ENCODE peak calls at places on chromosomes 11 and 22, in ten cellular contexts. One of them, this sample, is unnamed.

GRCh38 chr11:35614949-35615569 is 3.2 kb upstream of the FJX1 start:
- DNase-seq in right atrium auricular region: no peak
- DNase-seq in stomach: no peak
- DNase-seq in PC-3: peak; percentile 80
- DNase-seq in uterus: no peak
- DNase-seq in astrocyte: no peak
- DNase-seq in transverse colon: no peak
- DNase-seq in heart right ventricle: no peak
- DNase-seq in heart left ventricle: no peak
- DNase-seq in adrenal gland: no peak
- DNase-seq in this sample: peak; percentile 35

GRCh38 chr22:24402460-24403192 is 24.8 kb upstream of the ADORA2A start:
- DNase-seq in transverse colon: peak; percentile 92
- DNase-seq in astrocyte: peak; percentile 93
- DNase-seq in heart right ventricle: peak; percentile 49
- DNase-seq in uterus: peak; percentile 70
- DNase-seq in heart left ventricle: peak; percentile 89
- DNase-seq in stomach: peak; percentile 75
- DNase-seq in right atrium auricular region: peak; percentile 91
- DNase-seq in adrenal gland: peak; percentile 90
- DNase-seq in PC-3: peak; percentile 94
- DNase-seq in this sample: peak; percentile 94

GRCh38 chr11:96257972-96258951 is 84.7 kb downstream of the MAML2 start:
- DNase-seq in heart left ventricle: peak; percentile 25
- DNase-seq in stomach: no peak
- DNase-seq in right atrium auricular region: no peak
- DNase-seq in adrenal gland: no peak
- DNase-seq in PC-3: no peak
- DNase-seq in uterus: no peak
- DNase-seq in astrocyte: peak; percentile 45
- DNase-seq in transverse colon: no peak
- DNase-seq in heart right ventricle: no peak
- DNase-seq in this sample: no peak

GRCh38 chr11:125062931-125063428 is at the start of gene SLC37A2:
- DNase-seq in stomach: peak; percentile 73
- DNase-seq in PC-3: peak; percentile 73
- DNase-seq in adrenal gland: peak; percentile 86
- DNase-seq in right atrium auricular region: peak; percentile 83
- DNase-seq in uterus: peak; percentile 59
- DNase-seq in transverse colon: peak; percentile 73
- DNase-seq in heart right ventricle: peak; percentile 68
- DNase-seq in astrocyte: peak; percentile 44
- DNase-seq in heart left ventricle: peak; percentile 59
- DNase-seq in this sample: peak; percentile 64

GRCh38 chr22:26893711-26894110 is 236.3 kb downstream of the MIAT start:
- DNase-seq in heart left ventricle: no peak
- DNase-seq in right atrium auricular region: no peak
- DNase-seq in transverse colon: no peak
- DNase-seq in PC-3: no peak
- DNase-seq in heart right ventricle: no peak
- DNase-seq in uterus: no peak
- DNase-seq in stomach: no peak
- DNase-seq in adrenal gland: no peak
- DNase-seq in astrocyte: no peak
- DNase-seq in this sample: no peak

GRCh38 chr22:44755418-44755817 is 3.0 kb downstream of the ARHGAP8 start:
- DNase-seq in heart right ventricle: no peak
- DNase-seq in adrenal gland: no peak
- DNase-seq in uterus: no peak
- DNase-seq in right atrium auricular region: no peak
- DNase-seq in heart left ventricle: no peak
- DNase-seq in astrocyte: no peak
- DNase-seq in stomach: no peak
- DNase-seq in PC-3: no peak
- DNase-seq in transverse colon: no peak
- DNase-seq in this sample: no peak

GRCh38 chr11:693887-694562 is 997 bp downstream of the DEAF1 start:
- DNase-seq in PC-3: no peak
- DNase-seq in stomach: no peak
- DNase-seq in heart left ventricle: peak; percentile 35
- DNase-seq in right atrium auricular region: no peak
- DNase-seq in uterus: peak; percentile 43
- DNase-seq in astrocyte: no peak
- DNase-seq in adrenal gland: no peak
- DNase-seq in transverse colon: peak; percentile 69
- DNase-seq in heart right ventricle: no peak
- DNase-seq in this sample: no peak

GRCh38 chr22:38455063-38455529 is at the start of gene KCNJ4:
- DNase-seq in right atrium auricular region: no peak
- DNase-seq in astrocyte: no peak
- DNase-seq in adrenal gland: no peak
- DNase-seq in heart right ventricle: no peak
- DNase-seq in stomach: no peak
- DNase-seq in heart left ventricle: no peak
- DNase-seq in uterus: no peak
- DNase-seq in transverse colon: no peak
- DNase-seq in PC-3: no peak
- DNase-seq in this sample: no peak

GRCh38 chr22:17974703-17975372 is 49.5 kb downstream of the MICAL3 start:
- DNase-seq in adrenal gland: no peak
- DNase-seq in heart right ventricle: no peak
- DNase-seq in heart left ventricle: no peak
- DNase-seq in PC-3: no peak
- DNase-seq in right atrium auricular region: no peak
- DNase-seq in uterus: no peak
- DNase-seq in transverse colon: no peak
- DNase-seq in astrocyte: no peak
- DNase-seq in stomach: no peak
- DNase-seq in this sample: no peak

GRCh38 chr11:108620958-108621772 is 27.6 kb upstream of the EXPH5 start:
- DNase-seq in stomach: no peak
- DNase-seq in adrenal gland: no peak
- DNase-seq in heart right ventricle: no peak
- DNase-seq in uterus: no peak
- DNase-seq in heart left ventricle: no peak
- DNase-seq in astrocyte: peak; percentile 26
- DNase-seq in right atrium auricular region: no peak
- DNase-seq in transverse colon: no peak
- DNase-seq in PC-3: peak; percentile 95
- DNase-seq in this sample: peak; percentile 78

GRCh38 chr11:10550503-10550902 is 9.5 kb upstream of the RNF141 start:
- DNase-seq in heart left ventricle: no peak
- DNase-seq in PC-3: peak; percentile 73
- DNase-seq in transverse colon: no peak
- DNase-seq in adrenal gland: no peak
- DNase-seq in astrocyte: peak; percentile 64
- DNase-seq in uterus: no peak
- DNase-seq in heart right ventricle: no peak
- DNase-seq in right atrium auricular region: no peak
- DNase-seq in stomach: no peak
- DNase-seq in this sample: peak; percentile 71

DNA sequence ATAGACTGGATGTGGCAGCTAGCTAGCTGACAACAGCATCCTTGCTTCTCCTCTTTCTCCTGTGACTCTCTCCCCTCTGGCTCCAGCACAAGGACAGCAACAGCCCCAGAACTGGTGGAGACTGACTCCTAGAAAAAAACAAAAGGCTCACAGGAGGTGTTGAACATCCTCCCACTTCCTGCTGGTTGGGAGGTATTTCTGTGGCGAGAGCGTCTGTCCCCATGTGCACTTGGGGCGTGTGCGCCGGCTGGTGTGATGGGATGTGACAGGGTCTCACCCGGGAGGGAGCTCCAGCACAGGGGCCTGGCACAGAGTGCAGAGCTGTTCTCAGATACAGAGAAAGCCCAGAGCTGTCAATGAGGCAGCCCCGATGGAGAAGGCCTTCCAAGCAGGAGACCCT is 107.2 kb upstream of the E2F8 start:
- DNase-seq in uterus: no peak
- DNase-seq in PC-3: no peak
- DNase-seq in right atrium auricular region: no peak
- DNase-seq in transverse colon: no peak
- DNase-seq in heart left ventricle: no peak
- DNase-seq in adrenal gland: no peak
- DNase-seq in astrocyte: no peak
- DNase-seq in heart right ventricle: no peak
- DNase-seq in stomach: no peak
- DNase-seq in this sample: no peak
- H3K4me3 ChIP-seq in uterus: no peak overlapping the region
- H3K4me3 ChIP-seq in PC-3: no peak overlapping the region
- H3K4me3 ChIP-seq in right atrium auricular region: no peak overlapping the region
- H3K4me3 ChIP-seq in transverse colon: no peak overlapping the region
- H3K4me3 ChIP-seq in heart left ventricle: no peak overlapping the region
- H3K4me3 ChIP-seq in adrenal gland: no peak overlapping the region
- H3K4me3 ChIP-seq in astrocyte: no peak overlapping the region
- H3K4me3 ChIP-seq in heart right ventricle: no peak overlapping the region
- H3K4me3 ChIP-seq in stomach: no peak overlapping the region
- H3K4me3 ChIP-seq in this sample: no peak overlapping the region

DNA sequence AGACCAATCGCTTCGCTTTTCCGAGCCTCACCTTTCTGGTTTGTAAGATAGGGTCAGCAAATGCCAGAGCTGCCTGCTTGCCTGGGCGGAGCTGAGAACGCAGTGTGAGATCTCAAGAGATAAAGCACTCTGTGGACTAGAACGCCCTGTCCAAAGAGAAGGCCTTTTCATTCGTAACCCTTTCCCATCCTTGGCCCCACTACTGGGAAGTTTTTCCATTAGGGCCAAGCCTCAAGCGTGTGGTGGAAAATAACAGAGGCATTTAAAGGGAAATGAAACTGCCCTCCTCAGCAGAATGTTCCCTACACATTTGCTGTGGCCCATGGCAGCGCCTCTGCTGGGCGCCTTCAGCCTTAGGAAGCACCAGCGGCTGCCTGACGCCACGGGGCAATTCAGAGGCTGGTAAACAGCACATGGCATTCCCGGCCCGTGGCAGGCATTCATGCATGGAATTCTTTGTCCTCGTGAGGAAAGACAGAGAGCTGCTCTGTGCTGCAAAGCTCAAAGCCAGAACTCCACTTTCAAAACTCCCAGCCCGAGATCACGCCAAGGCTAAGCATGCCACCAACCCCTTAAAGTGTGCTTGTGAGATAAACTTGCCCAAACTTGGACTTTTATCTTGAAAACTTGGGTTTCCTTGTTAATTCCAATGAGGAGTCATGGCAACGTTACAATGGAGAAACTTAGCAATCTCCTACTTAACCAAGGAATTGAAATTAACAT is 38.1 kb downstream of the AHNAK start:
- DNase-seq in PC-3: peak; percentile 85
- DNase-seq in heart left ventricle: peak; percentile 82
- DNase-seq in transverse colon: peak; percentile 84
- DNase-seq in stomach: peak; percentile 78
- DNase-seq in uterus: peak; percentile 57
- DNase-seq in heart right ventricle: peak; percentile 76
- DNase-seq in astrocyte: peak; percentile 35
- DNase-seq in right atrium auricular region: peak; percentile 83
- DNase-seq in adrenal gland: peak; percentile 60
- DNase-seq in this sample: peak; percentile 64
- TF ChIP-seq CTCF in PC-3: peak; percentile 75
- TF ChIP-seq CTCF in heart left ventricle: peak; percentile 29
- TF ChIP-seq CTCF in transverse colon: peak; percentile 73
- TF ChIP-seq CTCF in stomach: peak; percentile 38
- TF ChIP-seq CTCF in uterus: peak; percentile 62
- TF ChIP-seq CTCF in heart right ventricle: peak; percentile 36
- TF ChIP-seq CTCF in astrocyte: peak; percentile 40
- TF ChIP-seq CTCF in right atrium auricular region: peak; percentile 55
- TF ChIP-seq CTCF in adrenal gland: peak; percentile 38
- TF ChIP-seq CTCF in this sample: peak; percentile 77

GRCh38 chr11:117985953-117986887 is at the start of gene IL10RA:
- DNase-seq in uterus: peak; percentile 85
- DNase-seq in transverse colon: peak; percentile 90
- DNase-seq in astrocyte: peak; percentile 22
- DNase-seq in right atrium auricular region: peak; percentile 86
- DNase-seq in stomach: peak; percentile 84
- DNase-seq in heart right ventricle: peak; percentile 88
- DNase-seq in heart left ventricle: peak; percentile 85
- DNase-seq in PC-3: no peak
- DNase-seq in adrenal gland: peak; percentile 70
- DNase-seq in this sample: peak; percentile 37
- H3K27me3 ChIP-seq in uterus: no peaks in the 10 kb centered on the region
- H3K27me3 ChIP-seq in transverse colon: peaks cover 10% of the 10 kb centered on the region
- H3K27me3 ChIP-seq in astrocyte: peaks cover 26% of the 10 kb centered on the region
- H3K27me3 ChIP-seq in right atrium auricular region: no peaks in the 10 kb centered on the region
- H3K27me3 ChIP-seq in stomach: no peaks in the 10 kb centered on the region
- H3K27me3 ChIP-seq in heart right ventricle: no peaks in the 10 kb centered on the region
- H3K27me3 ChIP-seq in heart left ventricle: peaks cover 16% of the 10 kb centered on the region
- H3K27me3 ChIP-seq in PC-3: peaks cover 89% of the 10 kb centered on the region
- H3K27me3 ChIP-seq in adrenal gland: peaks cover 6% of the 10 kb centered on the region
- H3K27me3 ChIP-seq in this sample: peaks cover 8% of the 10 kb centered on the region

DNA sequence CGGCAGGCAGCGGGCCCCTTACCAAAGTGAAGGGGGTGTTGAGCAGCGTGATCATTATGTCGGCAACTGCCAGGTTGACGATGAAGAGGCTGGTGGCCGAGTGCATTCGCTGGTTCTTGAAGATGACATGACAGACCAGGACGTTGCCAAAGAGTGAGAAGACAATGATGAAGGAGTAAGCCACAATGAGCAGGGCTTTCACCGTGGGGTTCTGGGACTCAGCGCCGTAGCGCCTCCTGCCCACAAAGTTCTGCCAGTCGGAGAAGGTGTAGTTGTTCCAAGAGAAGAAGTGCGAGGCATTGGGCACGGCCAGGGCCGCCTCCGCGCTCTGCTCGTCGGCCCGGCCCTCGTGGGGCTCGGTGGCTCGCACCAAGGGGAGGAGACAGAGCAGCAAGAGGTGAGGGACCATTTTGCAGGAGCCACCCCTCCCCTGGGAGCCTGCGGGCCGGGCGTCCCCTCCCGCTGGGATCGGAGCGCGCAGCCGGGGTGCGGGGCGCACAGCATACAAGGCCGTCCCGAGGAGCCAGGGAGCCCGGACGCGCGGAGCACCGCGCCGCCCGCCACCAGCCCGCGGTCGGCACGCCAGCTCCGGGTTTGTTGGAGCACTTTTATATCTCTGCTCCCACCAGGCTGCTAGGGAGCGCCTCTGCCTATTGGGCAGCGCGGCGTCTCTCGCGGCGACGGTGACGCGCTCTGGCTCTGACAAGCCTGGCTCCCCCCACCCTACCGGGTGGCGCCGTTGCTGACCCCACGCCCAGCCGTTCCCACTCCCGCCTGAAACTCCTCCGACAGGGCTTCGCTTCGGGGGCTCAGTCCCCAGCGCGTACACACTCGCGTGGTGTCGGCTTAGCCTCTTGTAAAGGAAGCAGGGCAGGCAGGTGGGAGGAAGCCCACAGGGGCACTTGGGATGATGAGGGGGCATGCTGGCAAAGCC is at the start of gene GPR83:
- DNase-seq in heart right ventricle: peak; percentile 21
- DNase-seq in right atrium auricular region: no peak
- DNase-seq in uterus: no peak
- DNase-seq in adrenal gland: no peak
- DNase-seq in PC-3: no peak
- DNase-seq in heart left ventricle: no peak
- DNase-seq in astrocyte: peak; percentile 24
- DNase-seq in stomach: no peak
- DNase-seq in transverse colon: no peak
- DNase-seq in this sample: no peak
- H3K4me3 ChIP-seq in heart right ventricle: peak within 1 kb of the TSS; percentile 56
- H3K4me3 ChIP-seq in right atrium auricular region: peak within 1 kb of the TSS; percentile 15
- H3K4me3 ChIP-seq in uterus: peak within 1 kb of the TSS; percentile 21
- H3K4me3 ChIP-seq in adrenal gland: no peak within 1 kb of the TSS
- H3K4me3 ChIP-seq in PC-3: no peak within 1 kb of the TSS
- H3K4me3 ChIP-seq in heart left ventricle: peak within 1 kb of the TSS; percentile 37
- H3K4me3 ChIP-seq in astrocyte: peak within 1 kb of the TSS; percentile 52
- H3K4me3 ChIP-seq in stomach: peak within 1 kb of the TSS; percentile 33
- H3K4me3 ChIP-seq in transverse colon: peak within 1 kb of the TSS; percentile 10
- H3K4me3 ChIP-seq in this sample: peak within 1 kb of the TSS; percentile 9

GRCh38 chr11:128948583-128948982 is 5.9 kb upstream of the TP53AIP1 start:
- DNase-seq in heart left ventricle: no peak
- DNase-seq in right atrium auricular region: no peak
- DNase-seq in transverse colon: no peak
- DNase-seq in adrenal gland: no peak
- DNase-seq in astrocyte: no peak
- DNase-seq in uterus: no peak
- DNase-seq in heart right ventricle: no peak
- DNase-seq in PC-3: peak; percentile 16
- DNase-seq in stomach: no peak
- DNase-seq in this sample: no peak
- TF ChIP-seq CTCF in heart left ventricle: peak; percentile 32
- TF ChIP-seq CTCF in right atrium auricular region: peak; percentile 55
- TF ChIP-seq CTCF in transverse colon: no peak
- TF ChIP-seq CTCF in adrenal gland: no peak
- TF ChIP-seq CTCF in astrocyte: no peak
- TF ChIP-seq CTCF in uterus: no peak
- TF ChIP-seq CTCF in heart right ventricle: no peak
- TF ChIP-seq CTCF in PC-3: peak; percentile 37
- TF ChIP-seq CTCF in stomach: no peak
- TF ChIP-seq CTCF in this sample: peak; percentile 29

This sample was measured in bronchial epithelial cell.